ENCODE peak calls at places on chromosomes 11 and 22, in four cellular contexts. J is amniotic stem cell; P is stimulated activated CD8-positive, alpha-beta memory T cell treated with anti-CD3 and anti-CD28 coated beads, Interleukin-4, amount 100 ng/mL, for 4 hours; S is hypothalamus. F is an unnamed sample.

GRCh38 chr11:11411401-11411985 is 58.4 kb upstream of the CSNK2A3 start:
- DNase-seq in J (no peak), P (no peak), S (no peak), F (no peak)

GRCh38 chr11:75659836-75660235 is 9.0 kb downstream of the MAP6 start:
- DNase-seq in J (no peak), P (no peak), S (no peak), F (no peak)

GRCh38 chr22:46229701-46230100 is 20.4 kb downstream of the CDPF1 start:
- DNase-seq in S (no peak), J (no peak), P (no peak), F (no peak)

GRCh38 chr11:62889484-62890437 is 9.1 kb downstream of the SLC3A2 start:
- DNase-seq in J (no peak), P (no peak), S (no peak), F (no peak)

GRCh38 chr22:40552070-40552469 is 84.4 kb downstream of the MRTFA start:
- DNase-seq in J (no peak), P (no peak), S (no peak), F (no peak)

GRCh38 chr11:10838906-10839305 is 18.9 kb downstream of the ZBED5 start:
- DNase-seq in J (no peak), S (no peak), P (no peak), F (no peak)

GRCh38 chr11:36455658-36456111 is 54.4 kb downstream of the TRAF6 start:
- DNase-seq in P (no peak), S (peak), J (peak), F (no peak)

GRCh38 chr11:69483696-69484426 is 2.4 kb downstream of the LINC01488 start:
- DNase-seq in J (no peak), S (no peak), P (no peak), F (no peak)

GRCh38 chr11:70528046-70528793 is 129.9 kb downstream of the CTTN start:
- DNase-seq in S (no peak), P (no peak), J (no peak), F (no peak)

GRCh38 chr22:24578355-24579241 is 14.3 kb downstream of the LRRC75B start:
- DNase-seq in P (no peak), J (no peak), S (no peak), F (no peak)

GRCh38 chr11:4025248-4025956 is 69.2 kb upstream of the RRM1 start:
- DNase-seq in J (peak), P (no peak), S (no peak), F (no peak)

GRCh38 chr11:64998690-64999431 is 2.1 kb upstream of the BATF2 start:
- DNase-seq in J (no peak), S (no peak), P (no peak), F (no peak)

GRCh38 chr11:122159173-122159701 is 43.2 kb upstream of the BLID start:
- DNase-seq in S (peak), J (no peak), P (no peak), F (no peak)

GRCh38 chr11:64419257-64419790 is 60.4 kb downstream of the RPS6KA4 start:
- DNase-seq in P (no peak), S (no peak), J (no peak), F (no peak)

GRCh38 chr11:69801513-69802335 is 17.5 kb downstream of the FGF3 start:
- DNase-seq in S (no peak), P (no peak), J (no peak), F (no peak)